ENCODE peak calls at places on chromosomes 12 and 14, in five cellular contexts. M, T, R, S and W are unnamed samples.
A peak's percentile ranks its signal among the peaks of the same experiment; 100 is the strongest.

GRCh38 chr12:102095677-102096263 is 24.1 kb downstream of the NUP37 start:
- DNase-seq in M (peak; percentile 61), T (no peak), R (no peak), S (no peak), W (no peak)

GRCh38 chr14:78227466-78228077 is 57.4 kb downstream of the NRXN3 start:
- DNase-seq in M (no peak), T (no peak), R (no peak), S (no peak), W (no peak)

GRCh38 chr12:91577586-91578539 is 395.2 kb upstream of the DCN start:
- DNase-seq in M (peak; percentile 45), T (no peak), R (no peak), S (no peak), W (peak; percentile 20)

GRCh38 chr14:72549848-72550247 is 344.1 kb downstream of the DPF3 start:
- DNase-seq in M (no peak), T (no peak), R (no peak), S (no peak), W (no peak)

GRCh38 chr12:52284562-52285171 is 6.7 kb downstream of the KRT81 start:
- DNase-seq in M (no peak), T (no peak), R (no peak), S (no peak), W (no peak)

GRCh38 chr14:47262801-47263200 is 412.6 kb downstream of the MDGA2 start:
- DNase-seq in M (no peak), T (no peak), R (no peak), S (no peak), W (no peak)

GRCh38 chr12:47166365-47166764 is 86.6 kb upstream of the AMIGO2 start:
- DNase-seq in M (no peak), T (no peak), R (no peak), S (no peak), W (no peak)

GRCh38 chr14:59454131-59454530 is 11.0 kb downstream of the GPR135 start:
- DNase-seq in M (peak; percentile 81), T (no peak), R (peak; percentile 73), S (no peak), W (no peak)

GRCh38 chr12:128791395-128792322 is 32.1 kb downstream of the SLC15A4 start:
- DNase-seq in M (no peak), T (no peak), R (no peak), S (peak; percentile 36), W (no peak)

GRCh38 chr14:105879867-105880561 is 353.6 kb downstream of the TMEM121 start:
- DNase-seq in M (no peak), T (peak; percentile 86), R (no peak), S (no peak), W (no peak)

GRCh38 chr12:92541024-92541423 is 161.8 kb upstream of the PLEKHG7 start:
- DNase-seq in M (no peak), T (no peak), R (no peak), S (no peak), W (no peak)

GRCh38 chr14:32507029-32507984 is 178.2 kb downstream of the AKAP6 start:
- DNase-seq in M (peak; percentile 63), T (no peak), R (no peak), S (no peak), W (no peak)

GRCh38 chr12:2548095-2548494 is 246.7 kb upstream of the FKBP4 start:
- DNase-seq in M (peak; percentile 2), T (no peak), R (no peak), S (no peak), W (no peak)

GRCh38 chr12:3279415-3279780 is 202.2 kb downstream of the TSPAN9 start:
- DNase-seq in M (no peak), T (no peak), R (no peak), S (no peak), W (no peak)

GRCh38 chr14:29757711-29758233 is 169.9 kb downstream of the PRKD1 start:
- DNase-seq in M (no peak), T (no peak), R (no peak), S (no peak), W (no peak)

GRCh38 chr14:37592288-37593274 is 2.5 kb downstream of the FOXA1 start:
- DNase-seq in M (no peak), T (no peak), R (no peak), S (no peak), W (no peak)

GRCh38 chr14:96255501-96256366 is at the start of gene BDKRB1:
- DNase-seq in M (peak; percentile 96), T (no peak), R (no peak), S (no peak), W (no peak)

GRCh38 chr12:33588082-33588712 is 148.6 kb upstream of the SYT10 start:
- DNase-seq in M (peak; percentile 27), T (no peak), R (peak; percentile 59), S (no peak), W (no peak)

GRCh38 chr12:109697877-109698468 is 15.7 kb upstream of the FAM222A start:
- DNase-seq in M (no peak), T (no peak), R (no peak), S (no peak), W (no peak)

GRCh38 chr12:11879306-11879705 is 191.4 kb upstream of the BCL2L14 start:
- DNase-seq in M (peak; percentile 35), T (no peak), R (no peak), S (no peak), W (no peak)

GRCh38 chr12:795305-795704 is 42.9 kb downstream of the WNK1 start:
- DNase-seq in M (no peak), T (no peak), R (no peak), S (peak; percentile 92), W (no peak)

GRCh38 chr14:33943081-33943480 is 7.8 kb downstream of the EGLN3 start:
- DNase-seq in M (no peak), T (no peak), R (no peak), S (no peak), W (no peak)

GRCh38 chr14:102583726-102584125 is 8.7 kb upstream of the RCOR1 start:
- DNase-seq in M (no peak), T (no peak), R (no peak), S (no peak), W (no peak)

GRCh38 chr14:100076630-100077029 is 11.4 kb downstream of the EVL start:
- DNase-seq in M (peak; percentile 99), T (no peak), R (peak; percentile 75), S (peak; percentile 30), W (no peak)

GRCh38 chr12:98256830-98257229 is 258.6 kb upstream of the TMPO start:
- DNase-seq in M (no peak), T (no peak), R (no peak), S (no peak), W (no peak)

GRCh38 chr12:116901612-116902011 is 9.1 kb upstream of the FBXW8 start:
- DNase-seq in M (no peak), T (no peak), R (no peak), S (no peak), W (no peak)

GRCh38 chr12:122610911-122611310 is 83.9 kb downstream of the KNTC1 start:
- DNase-seq in M (peak; percentile 2), T (no peak), R (no peak), S (no peak), W (no peak)

GRCh38 chr14:55138091-55138490 is 9.0 kb downstream of the LGALS3 start:
- DNase-seq in M (no peak), T (no peak), R (no peak), S (no peak), W (no peak)
- TF ChIP-seq CTCF in M (peak; percentile 21), T (peak; percentile 32), R (no peak), S (no peak), W (peak; percentile 10)

DNA sequence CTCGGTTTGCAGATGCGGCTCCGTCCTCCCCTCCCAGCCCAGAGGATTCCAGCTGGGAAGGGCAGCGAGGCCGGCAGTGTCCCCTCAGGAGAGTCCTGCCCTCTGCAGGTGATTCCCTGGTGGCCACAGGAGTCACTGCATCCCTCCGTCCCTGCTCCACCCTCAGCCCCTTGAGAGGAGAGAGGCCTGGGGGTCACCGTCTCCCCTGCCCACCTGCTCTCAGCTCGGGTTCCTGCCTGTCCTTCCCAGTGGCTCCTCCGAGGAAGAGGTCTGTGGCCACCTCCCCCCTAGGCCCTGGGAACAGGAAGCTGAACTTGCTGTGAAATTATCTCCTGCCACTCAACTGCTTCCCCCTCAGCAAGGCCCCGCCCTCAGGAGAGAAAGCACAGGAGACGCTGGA is 12.9 kb upstream of the GALNT9 start:
- DNase-seq in M (no peak), T (no peak), R (no peak), S (peak; percentile 11), W (no peak)
- TF ChIP-seq CTCF in M (no peak), T (peak; percentile 58), R (no peak), S (peak; percentile 40), W (no peak)

DNA sequence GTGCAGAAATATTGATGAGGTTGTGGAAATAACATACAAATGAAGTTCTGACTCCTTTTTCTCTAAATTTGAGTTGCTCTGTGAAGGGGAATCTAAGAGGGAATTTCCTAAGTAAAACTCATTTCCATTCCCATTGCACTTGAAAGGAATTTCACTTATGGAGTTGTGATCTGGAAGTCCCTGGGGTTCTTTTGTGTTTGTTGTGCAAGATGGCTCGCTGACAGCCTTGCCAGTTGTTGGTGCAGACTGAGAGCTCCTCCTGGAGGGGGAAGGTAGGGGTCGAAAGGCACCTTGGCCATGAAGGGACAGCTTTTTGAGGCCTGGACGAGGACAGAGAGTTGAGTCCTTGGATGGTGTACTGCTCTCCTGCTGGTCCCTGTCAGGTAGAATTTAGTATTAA is 72.0 kb downstream of the C12orf56 start:
- DNase-seq in M (peak; percentile 10), T (no peak), R (no peak), S (no peak), W (peak; percentile 20)
- TF ChIP-seq CTCF in M (no peak), T (peak; percentile 59), R (no peak), S (no peak), W (no peak)

GRCh38 chr12:7832059-7832696 is 40.5 kb downstream of the SLC2A14 start:
- DNase-seq in M (peak; percentile 69), T (no peak), R (no peak), S (peak; percentile 38), W (peak; percentile 68)
- TF ChIP-seq CTCF in M (peak; percentile 76), T (peak; percentile 83), R (peak; percentile 54), S (peak; percentile 73), W (peak; percentile 43)

DNA sequence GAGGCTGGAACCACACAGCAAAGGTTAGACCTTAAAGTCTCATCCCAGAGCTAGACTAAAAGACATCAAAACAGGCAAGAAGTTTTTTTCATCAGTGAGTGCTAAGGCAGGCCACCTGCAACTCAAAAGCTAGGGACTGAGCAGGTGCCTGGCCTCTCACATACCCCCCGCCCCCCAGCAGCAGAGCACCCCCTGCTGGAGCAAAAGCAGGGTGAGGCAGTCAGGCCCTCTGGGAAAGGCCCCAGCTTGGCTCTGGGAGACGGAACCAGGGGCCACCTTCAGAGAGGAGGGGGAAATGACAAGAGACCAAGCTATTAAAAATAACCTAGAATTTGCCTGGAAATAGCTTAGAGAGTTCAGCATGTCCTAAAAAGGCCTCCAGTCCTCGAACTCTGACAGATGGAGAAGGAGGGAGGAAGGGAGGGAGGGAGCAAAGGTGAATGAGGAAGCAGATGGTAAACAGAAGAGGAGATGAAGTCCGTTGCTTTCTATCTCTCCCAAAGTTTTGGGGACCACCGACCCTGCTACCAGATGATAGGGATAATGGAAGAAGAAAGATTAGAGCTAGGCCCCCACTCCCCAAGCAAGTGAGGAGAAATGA is 1.8 kb downstream of the ITGA7 start:
- DNase-seq in M (no peak), T (peak; percentile 30), R (no peak), S (peak; percentile 50), W (peak; percentile 53)
- TF ChIP-seq CTCF in M (peak; percentile 19), T (peak; percentile 55), R (peak; percentile 67), S (peak; percentile 45), W (peak; percentile 45)